ENCODE peak calls at places on chromosomes 1 and 21, in four cellular contexts. One of them, this sample, is unnamed. For H3K4me1, the result is how much of the 10 kb centered on the place peaks cover.

GRCh38 chr21:36725793-36726386 is 27.0 kb downstream of the SIM2 start:
- DNase-seq in fibroblast of lung: no peak
- DNase-seq in neuronal stem cell: no peak
- DNase-seq in PC-9: no peak
- DNase-seq in this sample: no peak

GRCh38 chr1:94068096-94068830 is 52.7 kb downstream of the ABCA4 start:
- DNase-seq in neuronal stem cell: no peak
- DNase-seq in fibroblast of lung: peak
- DNase-seq in PC-9: peak
- DNase-seq in this sample: no peak

GRCh38 chr1:118871510-118872240 is 116.5 kb downstream of the TBX15 start:
- DNase-seq in PC-9: no peak
- DNase-seq in fibroblast of lung: no peak
- DNase-seq in neuronal stem cell: no peak
- DNase-seq in this sample: no peak

GRCh38 chr1:66266756-66267155 is 267.2 kb upstream of the SGIP1 start:
- DNase-seq in fibroblast of lung: peak
- DNase-seq in neuronal stem cell: no peak
- DNase-seq in PC-9: no peak
- DNase-seq in this sample: no peak

GRCh38 chr1:17886361-17886760 is 131.2 kb downstream of the ACTL8 start:
- DNase-seq in fibroblast of lung: no peak
- DNase-seq in PC-9: no peak
- DNase-seq in neuronal stem cell: no peak
- DNase-seq in this sample: no peak

GRCh38 chr1:2546515-2547209 is 9.5 kb upstream of the TNFRSF14 start:
- DNase-seq in fibroblast of lung: peak
- DNase-seq in PC-9: peak
- DNase-seq in neuronal stem cell: peak
- DNase-seq in this sample: peak

GRCh38 chr1:56508523-56508983 is 70.8 kb downstream of the PLPP3 start:
- DNase-seq in PC-9: peak
- DNase-seq in fibroblast of lung: peak
- DNase-seq in neuronal stem cell: no peak
- DNase-seq in this sample: no peak

GRCh38 chr1:21619041-21619947 is 49.9 kb downstream of the RAP1GAP start:
- DNase-seq in PC-9: no peak
- DNase-seq in neuronal stem cell: no peak
- DNase-seq in fibroblast of lung: no peak
- DNase-seq in this sample: no peak

GRCh38 chr1:247747616-247748015 is 325 bp downstream of the OR14A2 start:
- DNase-seq in fibroblast of lung: peak
- DNase-seq in neuronal stem cell: no peak
- DNase-seq in PC-9: no peak
- DNase-seq in this sample: no peak

GRCh38 chr1:31761883-31762282 is 2.3 kb downstream of the ADGRB2 start:
- DNase-seq in PC-9: no peak
- DNase-seq in neuronal stem cell: no peak
- DNase-seq in fibroblast of lung: peak
- DNase-seq in this sample: no peak

GRCh38 chr1:108962681-108963051 is 618 bp downstream of the CLCC1 start:
- DNase-seq in fibroblast of lung: peak
- DNase-seq in neuronal stem cell: no peak
- DNase-seq in PC-9: peak
- DNase-seq in this sample: peak

GRCh38 chr21:37322084-37322483 is 44.5 kb upstream of the DYRK1A start:
- DNase-seq in neuronal stem cell: no peak
- DNase-seq in PC-9: no peak
- DNase-seq in fibroblast of lung: no peak
- DNase-seq in this sample: no peak

GRCh38 chr1:4033732-4034131 is 133.7 kb upstream of the C1orf174 start:
- DNase-seq in neuronal stem cell: no peak
- DNase-seq in fibroblast of lung: no peak
- DNase-seq in PC-9: no peak
- DNase-seq in this sample: no peak

GRCh38 chr1:227794813-227795183 is 20.7 kb upstream of the PRSS38 start:
- DNase-seq in fibroblast of lung: no peak
- DNase-seq in neuronal stem cell: no peak
- DNase-seq in PC-9: no peak
- DNase-seq in this sample: no peak

GRCh38 chr1:25567710-25568089 is 24.3 kb downstream of the LDLRAP1 start:
- DNase-seq in PC-9: no peak
- DNase-seq in neuronal stem cell: no peak
- DNase-seq in fibroblast of lung: no peak
- DNase-seq in this sample: no peak

GRCh38 chr1:29332204-29332603 is 95.9 kb downstream of the PTPRU start:
- DNase-seq in PC-9: peak
- DNase-seq in neuronal stem cell: peak
- DNase-seq in fibroblast of lung: peak
- DNase-seq in this sample: peak

GRCh38 chr1:7207875-7208646 is 422.8 kb downstream of the CAMTA1 start:
- DNase-seq in neuronal stem cell: peak
- DNase-seq in fibroblast of lung: peak
- DNase-seq in PC-9: peak
- DNase-seq in this sample: peak

GRCh38 chr21:33848252-33848953 is 67.2 kb downstream of the ATP5PO start:
- DNase-seq in neuronal stem cell: no peak
- DNase-seq in fibroblast of lung: no peak
- DNase-seq in PC-9: peak
- DNase-seq in this sample: no peak

GRCh38 chr1:165116732-165117131 is 239.8 kb downstream of the LMX1A start:
- DNase-seq in fibroblast of lung: peak
- DNase-seq in PC-9: no peak
- DNase-seq in neuronal stem cell: no peak
- DNase-seq in this sample: no peak

GRCh38 chr1:11178021-11179015 is 10.8 kb upstream of the ANGPTL7 start:
- DNase-seq in PC-9: no peak
- DNase-seq in neuronal stem cell: no peak
- DNase-seq in fibroblast of lung: peak
- DNase-seq in this sample: no peak

GRCh38 chr1:182056596-182057366 is 4.7 kb downstream of the ZNF648 start:
- DNase-seq in fibroblast of lung: no peak
- DNase-seq in neuronal stem cell: no peak
- DNase-seq in PC-9: no peak
- DNase-seq in this sample: no peak

GRCh38 chr1:98210064-98210463 is 289.2 kb upstream of the DPYD start:
- DNase-seq in neuronal stem cell: peak
- DNase-seq in fibroblast of lung: peak
- DNase-seq in PC-9: peak
- DNase-seq in this sample: no peak

GRCh38 chr1:247402099-247402706 is 13.8 kb upstream of the NLRP3 start:
- DNase-seq in fibroblast of lung: no peak
- DNase-seq in neuronal stem cell: no peak
- DNase-seq in PC-9: no peak
- DNase-seq in this sample: no peak

GRCh38 chr1:94734963-94735899 is 84.9 kb upstream of the SLC44A3 start:
- DNase-seq in PC-9: no peak
- DNase-seq in fibroblast of lung: peak
- DNase-seq in neuronal stem cell: no peak
- DNase-seq in this sample: no peak

GRCh38 chr1:42004860-42005259 is 86.1 kb upstream of the HIVEP3 start:
- DNase-seq in PC-9: no peak
- DNase-seq in fibroblast of lung: no peak
- DNase-seq in neuronal stem cell: no peak
- DNase-seq in this sample: no peak

GRCh38 chr21:34126691-34127090 is 53.3 kb downstream of the MRPS6 start:
- DNase-seq in neuronal stem cell: no peak
- DNase-seq in PC-9: no peak
- DNase-seq in fibroblast of lung: peak
- DNase-seq in this sample: no peak

GRCh38 chr1:110440877-110441276 is 10.1 kb upstream of the PROK1 start:
- DNase-seq in neuronal stem cell: no peak
- DNase-seq in PC-9: peak
- DNase-seq in fibroblast of lung: peak
- DNase-seq in this sample: no peak

GRCh38 chr1:27301582-27302199 is 20.3 kb upstream of the TMEM222 start:
- DNase-seq in PC-9: no peak
- DNase-seq in neuronal stem cell: no peak
- DNase-seq in fibroblast of lung: no peak
- DNase-seq in this sample: no peak

GRCh38 chr1:229376521-229376920 is 33.7 kb upstream of the CCSAP start:
- DNase-seq in neuronal stem cell: no peak
- DNase-seq in fibroblast of lung: no peak
- DNase-seq in PC-9: no peak
- DNase-seq in this sample: no peak

GRCh38 chr1:203072002-203072607 is 13.7 kb downstream of the MYOG start:
- DNase-seq in fibroblast of lung: no peak
- DNase-seq in PC-9: no peak
- DNase-seq in neuronal stem cell: no peak
- DNase-seq in this sample: no peak

GRCh38 chr1:191152776-191153175 is 675.1 kb upstream of the BRINP3 start:
- DNase-seq in PC-9: no peak
- DNase-seq in fibroblast of lung: no peak
- DNase-seq in neuronal stem cell: no peak
- DNase-seq in this sample: no peak

GRCh38 chr1:191160837-191161236 is 683.2 kb upstream of the BRINP3 start:
- DNase-seq in neuronal stem cell: no peak
- DNase-seq in fibroblast of lung: no peak
- DNase-seq in PC-9: no peak
- DNase-seq in this sample: no peak

GRCh38 chr1:191151321-191151807 is 673.7 kb upstream of the BRINP3 start:
- DNase-seq in PC-9: no peak
- DNase-seq in neuronal stem cell: no peak
- DNase-seq in fibroblast of lung: no peak
- DNase-seq in this sample: no peak

DNA sequence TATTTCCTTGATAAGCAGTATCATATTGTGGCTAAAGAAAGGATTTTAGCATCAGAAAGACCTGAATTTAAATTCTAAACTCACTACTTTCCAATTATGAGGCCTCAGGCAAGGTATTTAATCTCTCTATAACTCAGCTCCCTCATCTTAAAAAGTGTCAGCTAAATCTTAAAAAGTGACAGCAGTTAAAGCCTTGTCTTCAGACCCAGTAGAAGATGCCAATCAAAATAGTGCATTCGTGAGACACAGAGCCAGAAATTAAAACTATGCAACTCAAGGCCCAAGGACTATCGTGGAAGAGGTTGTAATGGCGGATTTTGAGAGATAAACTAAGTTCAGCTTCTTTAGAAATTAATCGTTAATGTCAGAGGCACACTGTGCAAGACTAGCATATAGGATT is 677.5 kb upstream of the BRINP3 start:
- DNase-seq in fibroblast of lung: no peak
- DNase-seq in PC-9: no peak
- DNase-seq in neuronal stem cell: no peak
- DNase-seq in this sample: no peak
- H2AFZ ChIP-seq in fibroblast of lung: no peak
- H2AFZ ChIP-seq in PC-9: peak
- H2AFZ ChIP-seq in neuronal stem cell: peak
- H2AFZ ChIP-seq in this sample: no peak

DNA sequence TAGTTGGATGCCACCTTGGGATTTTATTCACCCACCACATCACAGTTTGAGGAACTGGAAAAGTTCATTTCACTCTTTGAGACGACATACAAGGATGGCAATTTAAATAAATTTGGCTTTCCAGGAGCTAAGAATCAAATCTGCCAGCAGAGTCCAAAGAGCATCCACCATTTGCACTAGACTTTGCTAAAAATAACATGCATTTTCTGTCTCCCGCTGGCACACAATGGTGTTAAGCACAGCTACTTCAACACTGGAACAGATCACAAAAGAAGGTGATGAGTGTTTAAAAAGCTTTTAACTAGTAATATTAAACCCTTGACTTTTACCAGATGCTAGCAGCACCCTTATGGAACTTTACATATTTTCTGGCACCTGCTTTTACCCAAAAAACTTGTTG is 44.6 kb downstream of the MAEL start:
- DNase-seq in fibroblast of lung: no peak
- DNase-seq in PC-9: no peak
- DNase-seq in neuronal stem cell: no peak
- DNase-seq in this sample: no peak
- H3K4me1 ChIP-seq in fibroblast of lung: under half
- H3K4me1 ChIP-seq in PC-9: under half
- H3K4me1 ChIP-seq in neuronal stem cell: under half
- H3K4me1 ChIP-seq in this sample: under half

GRCh38 chr1:64906447-64906846 is 59.9 kb downstream of the JAK1 start:
- DNase-seq in fibroblast of lung: no peak
- DNase-seq in neuronal stem cell: no peak
- DNase-seq in PC-9: no peak
- DNase-seq in this sample: no peak

GRCh38 chr1:64912191-64912590 is 54.2 kb downstream of the JAK1 start:
- DNase-seq in fibroblast of lung: peak
- DNase-seq in PC-9: no peak
- DNase-seq in neuronal stem cell: no peak
- DNase-seq in this sample: no peak

GRCh38 chr1:64911326-64911725 is 55.0 kb downstream of the JAK1 start:
- DNase-seq in neuronal stem cell: no peak
- DNase-seq in PC-9: no peak
- DNase-seq in fibroblast of lung: no peak
- DNase-seq in this sample: no peak

GRCh38 chr1:64909021-64909420 is 57.3 kb downstream of the JAK1 start:
- DNase-seq in PC-9: no peak
- DNase-seq in fibroblast of lung: no peak
- DNase-seq in neuronal stem cell: no peak
- DNase-seq in this sample: no peak

DNA sequence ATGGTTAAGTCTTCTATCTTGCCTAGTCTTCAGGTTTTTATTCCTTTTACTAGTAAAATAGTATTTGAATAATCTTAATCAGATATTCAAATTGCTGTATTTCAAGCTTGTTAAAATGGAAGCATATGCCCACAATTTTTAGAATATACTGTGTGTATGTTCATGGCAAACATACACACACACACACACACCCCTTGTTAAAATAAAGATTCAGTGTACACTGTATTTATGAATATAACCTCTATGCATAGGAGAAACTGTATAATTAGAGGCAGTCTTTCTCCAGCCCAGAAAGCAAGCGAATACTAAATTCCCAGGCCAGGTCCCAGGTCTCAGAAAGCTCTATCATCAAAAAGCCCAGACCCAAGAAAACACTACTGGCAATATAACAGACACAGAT is 57.8 kb downstream of the JAK1 start:
- DNase-seq in neuronal stem cell: no peak
- DNase-seq in PC-9: no peak
- DNase-seq in fibroblast of lung: no peak
- DNase-seq in this sample: no peak
- H3K4me3 ChIP-seq in neuronal stem cell: no peak
- H3K4me3 ChIP-seq in PC-9: no peak
- H3K4me3 ChIP-seq in fibroblast of lung: no peak
- H3K4me3 ChIP-seq in this sample: no peak

DNA sequence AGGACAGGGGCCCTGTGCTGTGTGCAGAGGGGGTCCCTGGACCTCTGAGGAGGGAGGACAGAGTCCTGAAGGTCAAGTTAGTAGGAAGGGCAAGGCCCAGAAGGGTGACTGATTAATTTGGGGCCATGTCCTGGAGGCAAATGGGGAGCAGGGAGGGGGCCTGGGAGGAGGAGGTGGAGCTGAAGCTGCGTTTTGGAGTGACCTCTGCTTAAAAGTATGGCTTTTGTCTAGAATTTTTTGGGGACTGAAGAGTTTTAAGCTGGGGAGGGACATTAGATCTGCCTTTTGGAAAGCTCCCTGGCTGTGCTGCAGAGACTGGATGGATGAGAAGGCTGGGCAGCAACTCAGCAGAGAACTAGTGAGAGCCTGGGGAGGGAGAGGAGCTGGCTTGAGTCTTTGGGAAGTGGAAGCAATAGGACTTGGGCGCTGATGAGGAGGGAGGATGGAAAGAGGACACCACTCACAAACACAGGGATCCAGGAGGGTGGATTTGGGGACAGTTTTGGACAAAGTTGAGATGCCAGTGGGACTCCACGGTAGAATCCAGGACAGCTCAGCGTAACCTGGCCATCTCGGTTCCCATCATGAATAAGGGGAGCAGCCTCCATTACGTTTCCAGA is 52.9 kb downstream of the ACBD3 start:
- DNase-seq in fibroblast of lung: no peak
- DNase-seq in neuronal stem cell: no peak
- DNase-seq in PC-9: no peak
- DNase-seq in this sample: no peak
- H2AFZ ChIP-seq in fibroblast of lung: no peak
- H2AFZ ChIP-seq in neuronal stem cell: peak
- H2AFZ ChIP-seq in PC-9: peak
- H2AFZ ChIP-seq in this sample: no peak

This sample was measured in Karpas-422.